ENCODE peak calls at places on chromosomes 16 and 17, in five cellular contexts. P is gastrocnemius medialis, K is transverse colon, A is heart left ventricle, H is body of pancreas. X is an unnamed sample.

GRCh38 chr17:41464682-41465081 is 2.5 kb downstream of the KRT32 start:
- DNase-seq in A (peak), H (peak), K (no peak), P (peak), X (no peak)

GRCh38 chr17:42283241-42284019 is 4.9 kb upstream of the STAT5A start:
- DNase-seq in H (no peak), A (peak), K (no peak), P (no peak), X (no peak)

GRCh38 chr17:46199379-46199778 is 6.2 kb upstream of the KANSL1 start:
- DNase-seq in P (no peak), A (no peak), K (no peak), H (no peak), X (no peak)

GRCh38 chr17:77832180-77832560 is 126.3 kb upstream of the TNRC6C start:
- DNase-seq in K (no peak), A (no peak), P (no peak), H (no peak), X (no peak)

GRCh38 chr17:37375685-37376084 is at the start of gene C17orf78:
- DNase-seq in P (no peak), A (no peak), K (no peak), H (no peak), X (no peak)

GRCh38 chr16:1745900-1746692 is 25.2 kb downstream of the NME3 start:
- DNase-seq in H (no peak), A (no peak), P (no peak), K (no peak), X (no peak)

GRCh38 chr17:76414334-76415295 is 30.2 kb downstream of the SPHK1 start:
- DNase-seq in P (no peak), H (peak), A (peak), K (peak), X (peak)

GRCh38 chr17:773467-774319 is 8.4 kb downstream of the GLOD4 start:
- DNase-seq in H (no peak), P (no peak), A (no peak), K (no peak), X (no peak)

GRCh38 chr17:68576811-68577551 is 24.2 kb downstream of the FAM20A start:
- DNase-seq in K (no peak), A (peak), H (peak), P (no peak), X (no peak)

GRCh38 chr16:46911038-46911437 is 26.9 kb downstream of the GPT2 start:
- DNase-seq in K (no peak), P (no peak), A (no peak), H (no peak), X (no peak)

GRCh38 chr17:62630365-62631085 is 3.1 kb downstream of the MRC2 start:
- DNase-seq in P (no peak), H (no peak), K (no peak), A (no peak), X (no peak)

GRCh38 chr16:46808997-46809396 is 22.0 kb downstream of the C16orf87 start:
- DNase-seq in K (no peak), H (no peak), A (no peak), P (no peak), X (no peak)

GRCh38 chr17:60161598-60162330 is 12.0 kb downstream of the CA4 start:
- DNase-seq in H (peak), P (no peak), A (no peak), K (no peak), X (no peak)

GRCh38 chr17:17774009-17774881 is 62.5 kb downstream of the SREBF1 start:
- DNase-seq in P (peak), A (no peak), K (peak), H (peak), X (no peak)

GRCh38 chr17:57004944-57005579 is 27.1 kb downstream of the SCPEP1 start:
- DNase-seq in K (peak), A (no peak), P (no peak), H (peak), X (no peak)

GRCh38 chr16:1773703-1774455 is 945 bp upstream of the MRPS34 start:
- DNase-seq in H (no peak), P (no peak), K (peak), A (no peak), X (no peak)

GRCh38 chr17:77440571-77440981 is 299.8 kb downstream of the SEC14L1 start:
- DNase-seq in H (no peak), A (peak), K (peak), P (no peak), X (no peak)

GRCh38 chr17:75152971-75153853 is 1.1 kb downstream of the JPT1 start:
- DNase-seq in P (no peak), K (peak), A (peak), H (peak), X (no peak)
- TF ChIP-seq POLR2A in P (no peak), K (peak), A (no peak), H (no peak), X (no peak)

DNA sequence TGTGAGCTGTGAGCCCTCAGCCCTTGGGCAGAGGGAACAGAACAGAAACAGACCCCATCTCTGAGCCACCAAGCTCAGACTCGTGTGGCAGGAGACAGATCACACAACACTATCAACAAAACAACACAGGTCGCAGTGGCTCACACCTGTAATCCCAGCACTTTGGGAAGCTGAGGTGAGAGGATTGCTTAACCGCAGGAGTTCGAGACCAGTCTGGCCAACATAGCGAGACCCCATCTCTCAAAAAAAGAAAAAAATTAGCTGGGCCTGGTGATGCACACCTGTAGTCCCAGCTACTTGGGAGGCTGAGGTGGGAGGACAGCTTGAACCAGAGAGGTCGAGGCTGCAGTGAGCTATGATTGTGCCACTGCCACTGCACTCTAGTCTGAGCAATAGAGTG is 5.5 kb upstream of the QPRT start:
- DNase-seq in H (no peak), A (no peak), P (no peak), K (no peak), X (no peak)
- TF ChIP-seq POLR2A in H (no peak), A (no peak), P (no peak), K (no peak), X (no peak)

GRCh38 chr16:27088216-27088615 is 21.5 kb downstream of the C16orf82 start:
- DNase-seq in K (no peak), P (no peak), H (no peak), A (no peak), X (no peak)
- TF ChIP-seq POLR2A in K (no peak), P (no peak), H (no peak), A (no peak), X (no peak)

DNA sequence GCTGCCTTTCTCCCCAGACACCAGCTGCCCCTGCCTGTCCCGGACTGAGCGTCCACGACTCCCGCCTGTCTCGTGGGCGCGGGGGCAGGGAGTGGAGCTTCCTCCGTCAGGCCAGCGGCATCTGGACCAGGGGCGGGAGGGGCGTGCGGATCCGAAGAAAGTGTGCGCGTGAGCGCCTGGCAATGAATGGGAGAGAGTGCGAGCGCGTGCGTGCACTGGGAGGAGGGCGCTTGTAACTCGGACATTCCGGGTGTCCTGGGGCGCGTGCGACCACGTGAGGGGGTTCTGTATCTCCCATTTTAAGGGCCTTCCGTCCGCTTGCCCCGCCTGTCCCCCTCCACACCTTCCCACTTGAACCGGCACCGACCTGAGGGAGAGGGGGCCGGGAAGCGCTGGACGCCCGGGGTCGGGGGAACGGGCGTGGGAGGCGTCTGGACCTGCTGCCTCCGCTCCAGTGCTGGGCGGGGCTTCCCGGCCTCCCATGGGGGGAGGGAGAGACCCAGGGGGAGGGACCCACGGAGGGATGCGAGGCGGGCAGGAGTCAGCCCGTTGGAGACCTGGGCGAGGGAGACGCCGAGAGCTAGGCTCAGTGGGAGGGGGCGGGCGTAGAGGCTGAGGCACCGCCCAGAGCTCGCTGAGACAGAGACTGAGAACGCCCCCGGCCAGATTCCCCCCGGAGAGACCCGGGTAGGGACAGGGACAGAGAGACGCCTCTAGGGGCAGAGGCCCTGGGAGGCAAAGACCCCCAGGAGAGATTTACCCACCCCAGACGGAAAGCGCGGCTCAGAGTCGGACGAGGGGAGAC is at the start of gene KREMEN2:
- DNase-seq in H (peak), K (peak), P (no peak), A (no peak), X (no peak)
- TF ChIP-seq POLR2A in H (no peak), K (no peak), P (no peak), A (no peak), X (no peak)

GRCh38 chr16:7492122-7492521 is 159.5 kb downstream of the RBFOX1 start:
- DNase-seq in H (no peak), K (no peak), A (no peak), P (no peak), X (no peak)
- TF ChIP-seq POLR2A in H (no peak), K (no peak), A (no peak), P (no peak), X (no peak)

GRCh38 chr17:74872313-74873035 is at the start of gene FDXR:
- DNase-seq in P (no peak), H (no peak), A (no peak), K (no peak), X (no peak)
- TF ChIP-seq POLR2A in P (peak), H (peak), A (peak), K (peak), X (peak)

DNA sequence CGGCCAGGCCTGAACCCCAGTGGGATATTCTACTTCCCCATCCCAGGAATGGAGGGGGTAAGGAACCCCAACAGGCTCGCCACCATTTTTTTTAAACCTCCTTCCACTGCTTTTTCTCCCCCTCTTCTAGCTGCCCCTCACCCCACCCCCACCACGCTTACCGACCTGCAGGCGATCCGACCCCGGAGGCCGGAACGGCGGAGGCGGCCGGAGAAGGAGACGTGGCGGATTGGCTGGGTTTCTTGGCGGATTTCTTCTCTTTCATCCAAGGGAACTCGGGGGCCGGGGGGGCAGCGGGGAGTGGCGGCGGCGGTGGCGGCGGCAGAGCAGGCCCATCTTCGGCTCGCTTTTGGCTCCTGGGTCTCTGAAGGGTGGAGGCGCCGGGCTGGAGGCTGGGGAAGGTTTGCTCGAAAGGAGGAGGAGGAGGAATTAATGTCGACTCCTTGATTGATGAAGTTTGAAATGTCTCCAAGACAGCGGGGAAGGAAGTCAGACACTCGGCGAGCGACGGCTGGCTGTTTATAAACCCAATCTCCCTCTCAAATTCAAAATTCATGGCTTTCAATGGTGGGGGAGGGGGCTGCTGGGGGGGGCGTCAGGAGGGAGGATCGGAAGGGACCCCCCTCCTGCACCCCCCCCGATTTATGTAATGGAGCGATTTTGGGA is 420 bp downstream of the HOXB2 start:
- DNase-seq in A (peak), P (peak), H (peak), K (peak), X (no peak)
- TF ChIP-seq POLR2A in A (peak), P (peak), H (no peak), K (no peak), X (peak)

GRCh38 chr17:5281814-5282638 is at the start of gene RABEP1:
- DNase-seq in P (peak), H (peak), K (peak), A (peak), X (peak)
- TF ChIP-seq POLR2A in P (peak), H (peak), K (peak), A (peak), X (no peak)

GRCh38 chr17:63646492-63646815 is 24.2 kb downstream of the MAP3K3 start:
- DNase-seq in H (no peak), A (no peak), K (no peak), P (no peak), X (no peak)

GRCh38 chr17:63645775-63646491 is 23.7 kb downstream of the MAP3K3 start:
- DNase-seq in A (peak), K (no peak), P (no peak), H (no peak), X (no peak)

GRCh38 chr17:63639125-63639524 is 16.9 kb downstream of the MAP3K3 start:
- DNase-seq in K (no peak), P (no peak), A (no peak), H (no peak), X (no peak)

GRCh38 chr17:63640038-63640437 is 17.8 kb downstream of the MAP3K3 start:
- DNase-seq in H (no peak), K (no peak), A (no peak), P (no peak), X (no peak)

DNA sequence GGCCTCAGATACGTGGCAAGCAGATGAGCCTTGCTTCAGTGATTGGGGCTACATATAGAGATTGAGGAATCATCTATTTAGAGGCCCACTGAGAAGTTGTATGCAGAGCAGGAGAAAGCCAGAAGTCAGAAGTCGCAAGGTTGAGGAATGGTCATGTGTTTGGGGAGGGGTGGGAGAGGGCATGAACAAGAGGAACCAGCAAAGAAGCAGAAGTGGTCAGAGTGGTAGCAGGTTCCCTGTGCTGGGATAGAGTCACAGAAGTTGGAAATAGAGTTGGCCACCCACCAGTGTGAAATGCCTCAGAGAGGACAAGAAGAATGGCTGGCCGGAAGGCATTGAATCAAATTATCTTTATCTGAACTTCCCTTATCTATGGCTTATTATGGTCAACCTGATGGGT is 19.5 kb downstream of the MAP3K3 start:
- DNase-seq in A (peak), H (peak), P (peak), K (peak), X (no peak)
- TF ChIP-seq POLR2A in A (no peak), H (no peak), P (no peak), K (no peak), X (no peak)

X was measured in vagina.